ENCODE peak calls at places on chromosomes 12 and 14, in seven cellular contexts. H is adrenal gland, K is mesothelial cell of epicardium, S is tibial nerve, W is colonic mucosa, G is glutamatergic neuron, X is activated B cell treated with CpG ODN at 0.5 μM for 24 hours. J is an unnamed sample.

GRCh38 chr12:15899282-15899870 is 11.8 kb upstream of the DERA start:
- DNase-seq in H (no peak), K (no peak), S (no peak), W (no peak), G (no peak), X (no peak), J (no peak)

GRCh38 chr14:102096569-102097188 is 9.8 kb upstream of the HSP90AA1 start:
- DNase-seq in H (peak; percentile 89), K (peak; percentile 88), S (peak; percentile 85), W (peak; percentile 92), G (peak; percentile 90), X (peak; percentile 46), J (peak; percentile 70)

GRCh38 chr14:101812071-101812470 is 50.6 kb downstream of the PPP2R5C start:
- DNase-seq in H (peak; percentile 35), K (no peak), S (no peak), W (no peak), G (no peak), X (no peak), J (no peak)

GRCh38 chr14:78519863-78520262 is 349.7 kb downstream of the NRXN3 start:
- DNase-seq in H (peak; percentile 16), K (peak; percentile 63), S (no peak), W (peak; percentile 24), G (no peak), X (no peak), J (no peak)

GRCh38 chr14:95496111-95496681 is 20.3 kb downstream of the SYNE3 start:
- DNase-seq in H (no peak), K (no peak), S (no peak), W (no peak), G (no peak), X (no peak), J (no peak)

GRCh38 chr12:15979096-15980091 is 68.3 kb downstream of the DERA start:
- DNase-seq in H (no peak), K (no peak), S (no peak), W (peak; percentile 33), G (no peak), X (no peak), J (no peak)

GRCh38 chr14:61477845-61478438 is 156.6 kb downstream of the PRKCH start:
- DNase-seq in H (peak; percentile 92), K (no peak), S (no peak), W (peak; percentile 74), G (no peak), X (no peak), J (no peak)

GRCh38 chr12:20220339-20220738 is 148.0 kb upstream of the PDE3A start:
- DNase-seq in H (no peak), K (no peak), S (no peak), W (no peak), G (no peak), X (no peak), J (no peak)

GRCh38 chr12:111685322-111685810 is 390 bp downstream of the BRAP start:
- DNase-seq in H (no peak), K (no peak), S (no peak), W (peak; percentile 60), G (no peak), X (no peak), J (no peak)

GRCh38 chr14:55151601-55152000 is 22.5 kb downstream of the LGALS3 start:
- DNase-seq in H (no peak), K (no peak), S (no peak), W (no peak), G (no peak), X (no peak), J (no peak)

GRCh38 chr12:7868391-7868790 is 4.3 kb downstream of the SLC2A14 start:
- DNase-seq in H (no peak), K (no peak), S (no peak), W (no peak), G (no peak), X (no peak), J (no peak)

GRCh38 chr12:15712823-15713663 is 76.1 kb downstream of the EPS8 start:
- DNase-seq in H (no peak), K (no peak), S (peak; percentile 49), W (peak; percentile 90), G (no peak), X (no peak), J (no peak)

GRCh38 chr12:94427520-94428381 is 31.9 kb downstream of the CEP83 start:
- DNase-seq in H (peak; percentile 73), K (no peak), S (no peak), W (peak; percentile 41), G (no peak), X (no peak), J (no peak)

GRCh38 chr14:31159682-31160296 is 47.8 kb downstream of the HECTD1 start:
- DNase-seq in H (peak; percentile 47), K (no peak), S (no peak), W (peak; percentile 24), G (no peak), X (no peak), J (no peak)

GRCh38 chr12:34395056-34396005 is 373.0 kb downstream of the ALG10 start:
- DNase-seq in H (peak; percentile 3), K (peak; percentile 13), S (peak; percentile 4), W (peak; percentile 10), G (peak; percentile 3), X (peak; percentile 4), J (no peak)

GRCh38 chr12:51941011-51941561 is 10.4 kb upstream of the ACVR1B start:
- DNase-seq in H (no peak), K (no peak), S (no peak), W (no peak), G (peak; percentile 66), X (no peak), J (no peak)

GRCh38 chr12:75479963-75480461 is 543 bp upstream of the GLIPR1 start:
- DNase-seq in H (no peak), K (no peak), S (no peak), W (no peak), G (no peak), X (no peak), J (no peak)

GRCh38 chr12:88432536-88433462 is 147.5 kb downstream of the KITLG start:
- DNase-seq in H (peak; percentile 18), K (no peak), S (no peak), W (no peak), G (no peak), X (no peak), J (no peak)

GRCh38 chr12:14770495-14771313 is 32.6 kb downstream of the WBP11 start:
- DNase-seq in H (peak; percentile 94), K (peak; percentile 90), S (peak; percentile 97), W (peak; percentile 99), G (peak; percentile 78), X (peak; percentile 89), J (no peak)

GRCh38 chr12:129788506-129788905 is 115.3 kb downstream of the TMEM132D start:
- DNase-seq in H (no peak), K (no peak), S (no peak), W (no peak), G (no peak), X (no peak), J (no peak)

GRCh38 chr12:43551271-43551970 is 582 bp downstream of the ADAMTS20 start:
- DNase-seq in H (no peak), K (peak; percentile 50), S (no peak), W (no peak), G (peak; percentile 51), X (no peak), J (peak; percentile 15)

GRCh38 chr14:101114726-101115481 is 211.4 kb upstream of the RTL1 start:
- DNase-seq in H (no peak), K (peak; percentile 36), S (no peak), W (peak; percentile 10), G (no peak), X (no peak), J (no peak)

GRCh38 chr14:101476931-101477553 is 84.3 kb upstream of the DIO3 start:
- DNase-seq in H (peak; percentile 68), K (peak; percentile 39), S (no peak), W (peak; percentile 80), G (peak; percentile 81), X (no peak), J (no peak)

GRCh38 chr14:104547310-104547997 is 32.1 kb upstream of the C14orf180 start:
- DNase-seq in H (no peak), K (peak; percentile 34), S (no peak), W (no peak), G (no peak), X (no peak), J (no peak)

GRCh38 chr14:106491851-106492250 is 965.5 kb downstream of the TMEM121 start:
- DNase-seq in H (no peak), K (no peak), S (no peak), W (no peak), G (no peak), X (no peak), J (no peak)
- TF ChIP-seq CTCF in H (no peak), K (no peak), S (no peak), W (peak; percentile 11), G (no peak), X (no peak), J (no peak)

DNA sequence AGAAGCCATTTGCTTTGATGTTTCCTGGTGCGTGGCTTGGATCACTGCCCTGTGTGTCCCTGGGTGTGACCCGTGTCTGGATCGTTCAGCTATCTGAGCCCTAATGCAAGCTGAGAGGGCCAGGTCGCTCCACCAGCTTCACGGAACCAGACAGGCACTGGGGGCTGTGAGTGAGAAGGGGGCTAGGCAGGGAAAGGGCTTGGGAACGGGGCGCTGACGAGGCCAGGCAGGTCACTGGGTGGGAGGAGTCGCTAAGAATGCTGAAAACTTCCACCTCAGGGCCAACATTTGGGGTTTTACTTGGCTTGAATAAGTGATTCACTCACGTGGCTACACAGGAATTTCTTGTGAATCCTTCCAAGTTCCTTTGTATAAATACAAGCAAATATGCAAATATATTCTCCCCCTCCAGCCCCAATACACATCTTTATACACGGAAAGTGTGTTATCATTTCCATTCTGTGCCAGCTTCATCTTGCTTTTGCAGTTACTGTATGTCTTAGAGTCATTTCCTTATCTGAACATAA is 24.1 kb upstream of the MMP17 start:
- DNase-seq in H (no peak), K (no peak), S (no peak), W (no peak), G (no peak), X (no peak), J (no peak)
- TF ChIP-seq CTCF in H (no peak), K (no peak), S (no peak), W (no peak), G (no peak), X (no peak), J (no peak)

DNA sequence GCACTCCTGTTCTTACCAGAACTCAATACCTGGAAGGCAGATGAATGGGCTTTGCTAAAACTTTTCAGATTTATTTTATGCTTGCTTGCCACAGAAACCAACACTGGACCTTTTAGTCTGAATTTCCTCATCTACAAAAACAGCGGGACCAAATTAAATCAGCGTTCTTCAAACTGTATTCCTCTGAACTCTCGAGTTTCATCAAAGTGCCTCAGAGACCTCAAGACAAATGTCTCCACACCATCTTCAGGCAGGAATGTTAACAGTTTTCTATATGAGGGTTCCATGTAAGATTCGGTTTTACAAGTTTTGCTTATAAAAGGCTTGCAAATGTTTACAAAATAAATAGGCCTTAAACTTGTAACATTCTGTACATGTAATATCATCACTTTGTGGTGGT is 74.6 kb downstream of the MED13L start:
- DNase-seq in H (no peak), K (no peak), S (no peak), W (no peak), G (no peak), X (no peak), J (no peak)
- TF ChIP-seq CTCF in H (no peak), K (no peak), S (no peak), W (no peak), G (no peak), X (no peak), J (no peak)

GRCh38 chr12:11580125-11580751 is 69.2 kb upstream of the ETV6 start:
- DNase-seq in H (peak; percentile 14), K (no peak), S (no peak), W (peak; percentile 24), G (no peak), X (no peak), J (no peak)
- TF ChIP-seq CTCF in H (no peak), K (no peak), S (no peak), W (no peak), G (no peak), X (no peak), J (no peak)

J was measured in D721Med.